ENCODE peak calls at places on chromosomes 13 and 19, in four cellular contexts. B is stomach, Z is heart right ventricle, U is cardiac muscle cell. R is an unnamed sample.

GRCh38 chr19:20503536-20503935 is 62.0 kb downstream of the ZNF737 start:
- DNase-seq in B (peak; percentile 26), Z (no peak), U (peak; percentile 7), R (no peak)

GRCh38 chr19:14118165-14119051 is 846 bp upstream of the PRKACA start:
- DNase-seq in U (peak; percentile 84), Z (peak; percentile 71), B (peak; percentile 63), R (no peak)

GRCh38 chr13:44313674-44314073 is 60.0 kb upstream of the SERP2 start:
- DNase-seq in U (peak; percentile 57), Z (no peak), B (no peak), R (no peak)

GRCh38 chr19:7475665-7476064 is 13.2 kb downstream of the PEX11G start:
- DNase-seq in Z (no peak), U (no peak), B (no peak), R (no peak)

GRCh38 chr19:54364775-54365257 is at the start of gene LAIR1:
- DNase-seq in U (peak; percentile 22), Z (peak; percentile 34), B (peak; percentile 31), R (no peak)

GRCh38 chr19:32339988-32340874 is 5.2 kb upstream of the ZNF507 start:
- DNase-seq in Z (peak; percentile 68), U (peak; percentile 61), B (peak; percentile 82), R (peak; percentile 76)

GRCh38 chr13:34391071-34391470 is 551.0 kb upstream of the NBEA start:
- DNase-seq in B (no peak), U (peak; percentile 55), Z (no peak), R (no peak)

GRCh38 chr19:34269081-34269480 is 14.7 kb downstream of the GARRE1 start:
- DNase-seq in B (no peak), U (no peak), Z (no peak), R (no peak)

DNA sequence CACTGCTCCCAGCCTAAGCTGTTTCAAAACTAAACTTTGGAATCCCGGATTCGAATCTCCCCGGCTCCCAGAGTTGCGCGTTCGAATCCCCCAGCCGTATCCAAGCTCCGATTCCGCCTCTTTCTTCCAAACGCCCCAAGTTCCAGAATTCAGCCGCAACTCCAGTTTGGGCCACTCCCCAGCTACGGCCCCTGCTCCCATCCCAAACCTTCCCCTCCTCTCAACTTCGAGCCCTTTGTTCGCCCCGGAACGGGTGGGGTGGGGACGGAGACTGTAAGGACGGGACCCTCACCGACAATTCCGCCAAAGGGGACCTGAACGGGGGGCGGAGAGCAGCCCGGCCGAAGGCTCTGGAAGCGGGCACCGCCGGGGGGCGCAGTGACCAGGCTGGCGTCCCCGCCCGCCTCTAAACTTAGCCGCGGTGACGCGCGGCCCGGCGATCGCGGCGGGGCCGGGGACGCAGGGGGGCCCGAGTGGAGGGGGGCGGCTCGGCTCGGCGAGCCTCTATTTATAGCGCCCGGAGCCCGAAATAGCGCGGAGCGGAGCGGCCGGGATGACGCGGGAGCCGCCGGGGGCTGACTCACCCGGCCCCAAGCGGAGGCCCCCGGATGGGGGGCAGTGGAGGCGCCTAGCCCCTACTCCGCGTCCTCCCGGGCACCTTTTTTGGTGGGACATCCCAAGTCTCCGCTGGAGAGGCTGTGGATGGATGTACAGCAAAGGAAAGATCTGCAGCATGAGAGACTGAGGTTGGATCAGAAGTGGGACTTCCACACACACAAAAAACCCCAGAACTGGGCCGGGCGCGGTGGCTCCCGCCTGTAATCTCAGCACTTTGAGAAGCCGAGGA is 4.9 kb upstream of the ERCC1 start:
- DNase-seq in Z (peak; percentile 79), B (peak; percentile 38), U (peak; percentile 59), R (no peak)
- TF ChIP-seq CTCF in Z (peak; percentile 71), B (no peak), U (peak; percentile 55), R (peak; percentile 47)

GRCh38 chr19:30708416-30708815 is 336.2 kb downstream of the ZNF536 start:
- DNase-seq in U (no peak), Z (no peak), B (no peak), R (no peak)
- H3K27me3 ChIP-seq in U (peaks cover 6% of the 10 kb centered on the region), Z (no peaks in the 10 kb centered on the region), B (no peaks in the 10 kb centered on the region), R (no peaks in the 10 kb centered on the region)

GRCh38 chr19:58471736-58472135 is 4.4 kb upstream of the ZNF446 start:
- DNase-seq in B (no peak), Z (no peak), U (no peak), R (no peak)

GRCh38 chr19:58469241-58470013 is 2.5 kb downstream of the ZNF324 start:
- DNase-seq in Z (no peak), U (no peak), B (no peak), R (no peak)

GRCh38 chr19:58468216-58468839 is 1.4 kb downstream of the ZNF324 start:
- DNase-seq in B (no peak), Z (no peak), U (no peak), R (peak; percentile 21)

GRCh38 chr19:58466089-58466759 is 656 bp upstream of the ZNF324 start:
- DNase-seq in B (no peak), U (no peak), Z (no peak), R (no peak)

GRCh38 chr19:58466760-58467589 is at the start of gene ZNF324:
- DNase-seq in Z (peak; percentile 98), U (peak; percentile 96), B (peak; percentile 99), R (peak; percentile 99)
- TF ChIP-seq CTCF in Z (peak; percentile 15), U (no peak), B (no peak), R (peak; percentile 2)

GRCh38 chr13:79815041-79815440 is 334.1 kb downstream of the NDFIP2 start:
- DNase-seq in Z (no peak), U (no peak), B (no peak), R (no peak)
- H3K27me3 ChIP-seq in Z (no peaks in the 10 kb centered on the region), U (no peaks in the 10 kb centered on the region), B (no peaks in the 10 kb centered on the region), R (no peaks in the 10 kb centered on the region)

GRCh38 chr13:27624071-27624470 is 2.4 kb downstream of the POLR1D start:
- DNase-seq in U (no peak), B (peak; percentile 27), Z (no peak), R (no peak)

GRCh38 chr13:27622881-27623280 is 1.2 kb downstream of the POLR1D start:
- DNase-seq in U (no peak), Z (no peak), B (no peak), R (no peak)

GRCh38 chr13:27628081-27628480 is 6.4 kb downstream of the POLR1D start:
- DNase-seq in Z (no peak), B (no peak), U (no peak), R (no peak)

GRCh38 chr13:27627377-27627776 is 5.7 kb downstream of the POLR1D start:
- DNase-seq in B (no peak), Z (no peak), U (no peak), R (no peak)

GRCh38 chr13:27625839-27626238 is 4.1 kb downstream of the POLR1D start:
- DNase-seq in Z (no peak), U (no peak), B (no peak), R (no peak)
- TF ChIP-seq CTCF in Z (no peak), U (no peak), B (no peak), R (no peak)

GRCh38 chr13:48236528-48237353 is 3.7 kb downstream of the ITM2B start:
- DNase-seq in U (peak; percentile 78), Z (no peak), B (no peak), R (no peak)

GRCh38 chr13:48235814-48236135 is 2.8 kb downstream of the ITM2B start:
- DNase-seq in Z (no peak), U (no peak), B (no peak), R (no peak)

GRCh38 chr13:48233886-48234488 is 981 bp downstream of the ITM2B start:
- DNase-seq in U (peak; percentile 73), Z (no peak), B (no peak), R (no peak)

GRCh38 chr13:48234652-48235099 is 1.7 kb downstream of the ITM2B start:
- DNase-seq in Z (no peak), B (no peak), U (no peak), R (no peak)

DNA sequence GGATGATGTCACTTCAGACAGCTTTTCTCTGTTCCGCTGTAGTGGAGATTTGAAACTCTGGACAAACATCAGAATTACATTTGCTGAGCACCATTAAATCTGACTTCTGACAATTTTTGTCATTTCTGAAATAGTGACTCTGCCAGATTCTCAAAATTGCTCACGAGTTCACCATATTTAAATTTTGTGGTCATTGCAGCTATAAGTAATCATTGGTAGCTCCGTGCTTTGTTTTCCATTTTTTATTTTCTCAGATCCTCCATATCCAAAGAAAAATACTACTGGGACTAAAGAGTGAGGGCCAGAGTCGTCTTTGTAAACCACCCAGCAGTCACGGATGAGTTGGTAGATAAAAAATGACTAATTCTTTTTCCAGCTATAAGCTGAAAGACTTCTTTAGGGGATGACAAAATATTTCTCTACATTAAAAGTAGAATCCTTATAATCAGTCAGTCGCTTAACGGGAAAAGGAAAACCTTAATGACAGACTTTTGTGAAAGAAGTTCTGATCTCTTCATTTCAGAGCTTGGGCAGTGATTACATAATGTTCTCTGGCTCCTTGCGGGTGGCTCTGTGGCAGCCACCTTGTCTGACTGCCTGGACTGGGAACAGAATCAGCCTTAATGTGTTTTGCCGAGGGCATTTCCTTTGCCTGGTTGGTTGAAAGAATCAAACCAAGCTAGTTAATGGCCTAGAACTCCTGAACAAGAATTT is 2.3 kb downstream of the ITM2B start:
- DNase-seq in B (peak; percentile 53), U (peak; percentile 44), Z (no peak), R (no peak)
- H3K27me3 ChIP-seq in B (no peaks in the 10 kb centered on the region), U (no peaks in the 10 kb centered on the region), Z (no peaks in the 10 kb centered on the region), R (no peaks in the 10 kb centered on the region)

GRCh38 chr19:58499021-58499927 is 12.5 kb downstream of the SLC27A5 start:
- DNase-seq in Z (peak; percentile 99), U (peak; percentile 99), B (peak; percentile 99), R (peak; percentile 100)
- TF ChIP-seq CTCF in Z (peak; percentile 46), U (peak; percentile 46), B (peak; percentile 26), R (peak; percentile 68)

DNA sequence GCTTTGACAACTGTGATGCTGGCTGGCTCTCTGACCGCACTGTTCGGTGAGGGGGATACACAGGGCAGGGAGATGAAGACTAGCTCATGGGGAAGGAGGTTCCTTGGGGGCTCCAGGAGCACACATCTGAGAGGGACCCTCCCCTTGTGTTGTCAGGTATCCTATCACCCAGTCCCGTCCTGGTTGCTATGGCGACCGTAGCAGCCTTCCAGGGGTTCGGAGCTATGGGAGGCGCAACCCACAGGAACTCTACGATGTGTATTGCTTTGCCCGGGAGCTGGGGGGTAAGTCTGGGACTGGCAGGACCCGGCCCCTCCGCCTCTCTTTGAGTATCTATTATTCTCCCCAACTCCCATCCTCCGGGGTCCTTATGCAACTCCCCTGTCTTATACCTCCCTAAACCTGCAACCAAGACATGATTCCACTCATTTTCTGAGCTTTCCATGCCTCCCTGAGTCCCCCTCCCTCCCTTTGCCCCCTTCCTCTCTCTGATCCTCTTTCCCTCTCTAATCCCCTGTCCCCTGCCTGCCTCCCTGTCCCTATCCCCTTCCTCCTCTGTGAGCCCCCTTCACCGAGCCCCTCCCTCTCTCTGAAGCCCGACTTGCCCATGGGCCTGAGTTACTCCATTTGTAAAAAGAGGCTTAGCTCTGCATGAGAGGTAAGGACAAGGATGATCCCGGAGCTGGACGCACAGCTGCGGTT is 12.5 kb downstream of the NCAN start:
- DNase-seq in Z (no peak), B (no peak), U (no peak), R (no peak)
- H3K27me3 ChIP-seq in Z (peaks cover 8% of the 10 kb centered on the region), B (peaks cover 46% of the 10 kb centered on the region), U (peaks cover 26% of the 10 kb centered on the region), R (no peaks in the 10 kb centered on the region)

R was measured in Caco-2.